ENCODE peak calls at places on chromosomes 12 and 14, in nine cellular contexts. I, Z, V, U, H, W, P, M and J are unnamed samples.

GRCh38 chr14:64410084-64410774 is 22.1 kb downstream of the MTHFD1 start:
- DNase-seq in I (no peak), Z (no peak), V (no peak), U (no peak), H (no peak), W (no peak), P (no peak), M (no peak), J (no peak)

GRCh38 chr14:104726600-104727451 is 2.8 kb downstream of the ADSS1 start:
- DNase-seq in I (no peak), Z (no peak), V (no peak), U (no peak), H (no peak), W (no peak), P (peak), M (peak), J (no peak)

GRCh38 chr14:56150645-56151345 is 32.6 kb downstream of the PELI2 start:
- DNase-seq in I (no peak), Z (no peak), V (no peak), U (no peak), H (no peak), W (no peak), P (no peak), M (no peak), J (no peak)

GRCh38 chr12:132471858-132472255 is 18.1 kb upstream of the FBRSL1 start:
- DNase-seq in I (no peak), Z (no peak), V (no peak), U (no peak), H (no peak), W (no peak), P (peak), M (no peak), J (no peak)

GRCh38 chr14:25909361-25909760 is 688.5 kb downstream of the NOVA1 start:
- DNase-seq in I (no peak), Z (no peak), V (no peak), U (no peak), H (no peak), W (no peak), P (no peak), M (no peak), J (no peak)

GRCh38 chr14:30035361-30035760 is 107.7 kb upstream of the PRKD1 start:
- DNase-seq in I (no peak), Z (no peak), V (no peak), U (no peak), H (no peak), W (no peak), P (no peak), M (no peak), J (no peak)

GRCh38 chr12:93183940-93184663 is 193.6 kb upstream of the NUDT4 start:
- DNase-seq in I (no peak), Z (no peak), V (no peak), U (no peak), H (no peak), W (no peak), P (no peak), M (no peak), J (no peak)

GRCh38 chr14:53295985-53296582 is 143.0 kb upstream of the DDHD1 start:
- DNase-seq in I (no peak), Z (no peak), V (no peak), U (no peak), H (peak), W (peak), P (peak), M (peak), J (no peak)

GRCh38 chr12:49345840-49346658 is 639 bp upstream of the DNAJC22 start:
- DNase-seq in I (no peak), Z (no peak), V (no peak), U (no peak), H (no peak), W (no peak), P (peak), M (no peak), J (no peak)

GRCh38 chr12:481422-481821 is 21.7 kb downstream of the B4GALNT3 start:
- DNase-seq in I (no peak), Z (no peak), V (no peak), U (no peak), H (peak), W (no peak), P (no peak), M (no peak), J (no peak)

GRCh38 chr14:89947344-89947743 is 7.2 kb downstream of the EFCAB11 start:
- DNase-seq in I (no peak), Z (no peak), V (no peak), U (no peak), H (no peak), W (no peak), P (no peak), M (no peak), J (no peak)

GRCh38 chr12:101698782-101699347 is 1.4 kb downstream of the CHPT1 start:
- DNase-seq in I (no peak), Z (no peak), V (no peak), U (no peak), H (peak), W (no peak), P (no peak), M (no peak), J (no peak)

GRCh38 chr14:47044841-47045240 is 393.3 kb upstream of the RPL10L start:
- DNase-seq in I (no peak), Z (no peak), V (no peak), U (no peak), H (peak), W (no peak), P (peak), M (peak), J (no peak)

GRCh38 chr14:104778694-104779331 is 16.7 kb downstream of the AKT1 start:
- DNase-seq in I (no peak), Z (no peak), V (no peak), U (no peak), H (no peak), W (no peak), P (no peak), M (no peak), J (no peak)

GRCh38 chr14:30160608-30161007 is 233.0 kb upstream of the PRKD1 start:
- DNase-seq in I (no peak), Z (no peak), V (no peak), U (no peak), H (no peak), W (no peak), P (no peak), M (no peak), J (no peak)

GRCh38 chr14:68789798-68790655 is 2.8 kb downstream of the ZFP36L1 start:
- DNase-seq in I (no peak), Z (no peak), V (no peak), U (no peak), H (peak), W (no peak), P (no peak), M (no peak), J (no peak)

GRCh38 chr14:77097006-77097688 is 911 bp upstream of the CIPC start:
- DNase-seq in I (no peak), Z (no peak), V (no peak), U (no peak), H (peak), W (no peak), P (no peak), M (no peak), J (no peak)